ENCODE peak calls at places on chromosome 18, in ten cellular contexts. One of them, this sample, is unnamed.

GRCh38 chr18:59458575-59458974 is 99.5 kb upstream of the LMAN1 start:
- DNase-seq in prostate gland: no peak
- DNase-seq in adipocyte: no peak
- DNase-seq in iPS DF 6.9: no peak
- DNase-seq in cardiac muscle cell: peak; percentile 5
- DNase-seq in HCT116: no peak
- DNase-seq in IMR-90: no peak
- DNase-seq in vagina: no peak
- DNase-seq in heart right ventricle: no peak
- DNase-seq in stomach: no peak
- DNase-seq in this sample: no peak

GRCh38 chr18:53115876-53116585 is 776.0 kb downstream of the DCC start:
- DNase-seq in stomach: no peak
- DNase-seq in prostate gland: no peak
- DNase-seq in IMR-90: no peak
- DNase-seq in adipocyte: no peak
- DNase-seq in iPS DF 6.9: no peak
- DNase-seq in vagina: no peak
- DNase-seq in HCT116: no peak
- DNase-seq in cardiac muscle cell: no peak
- DNase-seq in heart right ventricle: no peak
- DNase-seq in this sample: no peak

GRCh38 chr18:53458944-53459580 is 765.4 kb downstream of the MBD2 start:
- DNase-seq in iPS DF 6.9: peak; percentile 20
- DNase-seq in HCT116: no peak
- DNase-seq in cardiac muscle cell: no peak
- DNase-seq in adipocyte: peak; percentile 31
- DNase-seq in IMR-90: no peak
- DNase-seq in heart right ventricle: peak; percentile 13
- DNase-seq in vagina: no peak
- DNase-seq in stomach: no peak
- DNase-seq in prostate gland: no peak
- DNase-seq in this sample: no peak

GRCh38 chr18:58785171-58785805 is 79.4 kb upstream of the ZNF532 start:
- DNase-seq in vagina: no peak
- DNase-seq in cardiac muscle cell: no peak
- DNase-seq in HCT116: peak; percentile 88
- DNase-seq in stomach: peak; percentile 43
- DNase-seq in IMR-90: peak; percentile 88
- DNase-seq in iPS DF 6.9: no peak
- DNase-seq in heart right ventricle: no peak
- DNase-seq in prostate gland: peak; percentile 92
- DNase-seq in adipocyte: peak; percentile 78
- DNase-seq in this sample: no peak

GRCh38 chr18:37419272-37419671 is 146.3 kb downstream of the CELF4 start:
- DNase-seq in adipocyte: no peak
- DNase-seq in IMR-90: peak; percentile 12
- DNase-seq in cardiac muscle cell: no peak
- DNase-seq in prostate gland: no peak
- DNase-seq in vagina: no peak
- DNase-seq in iPS DF 6.9: no peak
- DNase-seq in stomach: no peak
- DNase-seq in HCT116: no peak
- DNase-seq in heart right ventricle: no peak
- DNase-seq in this sample: no peak

GRCh38 chr18:58491113-58491696 is 137.7 kb downstream of the ALPK2 start:
- DNase-seq in cardiac muscle cell: no peak
- DNase-seq in IMR-90: no peak
- DNase-seq in adipocyte: no peak
- DNase-seq in heart right ventricle: no peak
- DNase-seq in prostate gland: no peak
- DNase-seq in HCT116: no peak
- DNase-seq in iPS DF 6.9: no peak
- DNase-seq in vagina: no peak
- DNase-seq in stomach: no peak
- DNase-seq in this sample: no peak

GRCh38 chr18:5498452-5498851 is 45.3 kb downstream of the EPB41L3 start:
- DNase-seq in HCT116: no peak
- DNase-seq in adipocyte: no peak
- DNase-seq in iPS DF 6.9: no peak
- DNase-seq in heart right ventricle: no peak
- DNase-seq in prostate gland: no peak
- DNase-seq in IMR-90: no peak
- DNase-seq in vagina: no peak
- DNase-seq in stomach: no peak
- DNase-seq in cardiac muscle cell: no peak
- DNase-seq in this sample: no peak

GRCh38 chr18:48663931-48664847 is 125.4 kb downstream of the CTIF start:
- DNase-seq in heart right ventricle: peak; percentile 76
- DNase-seq in stomach: peak; percentile 73
- DNase-seq in vagina: no peak
- DNase-seq in adipocyte: peak; percentile 81
- DNase-seq in IMR-90: peak; percentile 36
- DNase-seq in iPS DF 6.9: no peak
- DNase-seq in cardiac muscle cell: peak; percentile 68
- DNase-seq in prostate gland: peak; percentile 59
- DNase-seq in HCT116: no peak
- DNase-seq in this sample: peak; percentile 35

GRCh38 chr18:54828290-54828871 is at the start of gene RAB27B:
- DNase-seq in heart right ventricle: peak; percentile 46
- DNase-seq in iPS DF 6.9: peak; percentile 39
- DNase-seq in stomach: peak; percentile 88
- DNase-seq in IMR-90: peak; percentile 85
- DNase-seq in cardiac muscle cell: peak; percentile 86
- DNase-seq in adipocyte: peak; percentile 80
- DNase-seq in HCT116: peak; percentile 75
- DNase-seq in prostate gland: peak; percentile 91
- DNase-seq in vagina: peak; percentile 92
- DNase-seq in this sample: peak; percentile 60

GRCh38 chr18:62455222-62455621 is 67.6 kb upstream of the ZCCHC2 start:
- DNase-seq in stomach: no peak
- DNase-seq in IMR-90: no peak
- DNase-seq in cardiac muscle cell: no peak
- DNase-seq in prostate gland: no peak
- DNase-seq in vagina: no peak
- DNase-seq in HCT116: no peak
- DNase-seq in heart right ventricle: no peak
- DNase-seq in iPS DF 6.9: no peak
- DNase-seq in adipocyte: no peak
- DNase-seq in this sample: no peak

GRCh38 chr18:48002933-48003365 is 72.5 kb upstream of the SMAD2 start:
- DNase-seq in heart right ventricle: peak; percentile 50
- DNase-seq in IMR-90: peak; percentile 7
- DNase-seq in iPS DF 6.9: no peak
- DNase-seq in HCT116: peak; percentile 77
- DNase-seq in prostate gland: no peak
- DNase-seq in adipocyte: peak; percentile 53
- DNase-seq in vagina: no peak
- DNase-seq in stomach: peak; percentile 28
- DNase-seq in cardiac muscle cell: no peak
- DNase-seq in this sample: no peak

GRCh38 chr18:39946623-39947061 is 2008.4 kb upstream of the PIK3C3 start:
- DNase-seq in stomach: no peak
- DNase-seq in adipocyte: peak; percentile 34
- DNase-seq in heart right ventricle: no peak
- DNase-seq in cardiac muscle cell: no peak
- DNase-seq in iPS DF 6.9: no peak
- DNase-seq in HCT116: peak; percentile 51
- DNase-seq in prostate gland: peak; percentile 8
- DNase-seq in IMR-90: peak; percentile 76
- DNase-seq in vagina: no peak
- DNase-seq in this sample: no peak

GRCh38 chr18:66136039-66136438 is 385.2 kb downstream of the CDH7 start:
- DNase-seq in adipocyte: no peak
- DNase-seq in iPS DF 6.9: no peak
- DNase-seq in stomach: no peak
- DNase-seq in prostate gland: no peak
- DNase-seq in IMR-90: no peak
- DNase-seq in heart right ventricle: no peak
- DNase-seq in HCT116: no peak
- DNase-seq in vagina: no peak
- DNase-seq in cardiac muscle cell: peak; percentile 33
- DNase-seq in this sample: no peak

GRCh38 chr18:6281874-6282273 is 132.8 kb downstream of the L3MBTL4 start:
- DNase-seq in vagina: no peak
- DNase-seq in HCT116: no peak
- DNase-seq in IMR-90: no peak
- DNase-seq in heart right ventricle: no peak
- DNase-seq in adipocyte: no peak
- DNase-seq in stomach: no peak
- DNase-seq in iPS DF 6.9: no peak
- DNase-seq in prostate gland: no peak
- DNase-seq in cardiac muscle cell: no peak
- DNase-seq in this sample: no peak

DNA sequence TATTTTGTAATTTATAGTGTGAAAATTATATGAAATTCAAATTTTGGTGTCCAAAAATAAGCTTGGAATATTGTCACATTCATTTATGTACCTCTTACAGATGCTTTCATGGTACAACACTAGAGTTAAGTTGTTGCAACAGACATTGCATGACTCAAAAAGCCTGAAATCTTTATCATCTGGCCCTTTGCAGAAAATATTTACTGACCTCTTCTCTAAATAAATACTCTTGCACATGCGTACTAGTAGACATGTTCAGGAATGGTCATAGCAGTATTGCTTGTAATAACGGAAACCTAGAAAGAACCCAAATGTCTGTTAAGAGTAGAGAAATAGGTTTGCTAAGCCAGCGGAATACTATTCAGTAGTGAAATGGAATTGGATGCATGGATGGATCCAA is 60.4 kb downstream of the GALNT1 start:
- DNase-seq in vagina: no peak
- DNase-seq in cardiac muscle cell: no peak
- DNase-seq in HCT116: no peak
- DNase-seq in heart right ventricle: no peak
- DNase-seq in IMR-90: peak; percentile 72
- DNase-seq in iPS DF 6.9: no peak
- DNase-seq in prostate gland: no peak
- DNase-seq in stomach: no peak
- DNase-seq in adipocyte: peak; percentile 29
- DNase-seq in this sample: no peak
- H3K9me3 ChIP-seq in vagina: no peaks in the 10 kb centered on the region
- H3K9me3 ChIP-seq in cardiac muscle cell: no peaks in the 10 kb centered on the region
- H3K9me3 ChIP-seq in HCT116: no peaks in the 10 kb centered on the region
- H3K9me3 ChIP-seq in heart right ventricle: no peaks in the 10 kb centered on the region
- H3K9me3 ChIP-seq in IMR-90: peaks cover 4% of the 10 kb centered on the region
- H3K9me3 ChIP-seq in iPS DF 6.9: no peaks in the 10 kb centered on the region
- H3K9me3 ChIP-seq in prostate gland: no peaks in the 10 kb centered on the region
- H3K9me3 ChIP-seq in stomach: peaks cover 8% of the 10 kb centered on the region
- H3K9me3 ChIP-seq in adipocyte: no peaks in the 10 kb centered on the region
- H3K9me3 ChIP-seq in this sample: peaks cover 9% of the 10 kb centered on the region

DNA sequence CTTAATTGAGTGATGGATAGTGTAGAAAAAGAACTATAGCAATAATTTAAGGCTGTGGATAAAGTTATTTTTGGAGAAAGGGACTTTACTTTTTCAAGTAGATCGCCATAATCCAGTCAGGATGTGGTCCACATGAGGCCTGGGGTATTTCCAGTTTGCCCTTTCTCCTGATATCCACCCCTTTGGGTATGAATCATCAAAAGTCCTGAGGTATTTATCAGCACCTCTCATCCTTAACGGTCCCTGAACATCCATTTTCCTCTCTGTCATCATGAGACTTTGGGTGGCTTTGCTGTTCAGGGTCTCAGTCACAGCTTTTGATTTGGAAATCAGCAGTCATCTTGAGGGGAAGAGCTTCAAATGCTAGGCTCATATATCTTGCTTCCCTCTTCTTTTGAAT is 39.3 kb upstream of the ELAC1 start:
- DNase-seq in iPS DF 6.9: no peak
- DNase-seq in vagina: no peak
- DNase-seq in adipocyte: no peak
- DNase-seq in prostate gland: no peak
- DNase-seq in heart right ventricle: no peak
- DNase-seq in IMR-90: peak; percentile 37
- DNase-seq in cardiac muscle cell: no peak
- DNase-seq in stomach: no peak
- DNase-seq in HCT116: no peak
- DNase-seq in this sample: no peak
- H3K36me3 ChIP-seq in iPS DF 6.9: no peaks in the 10 kb centered on the region
- H3K36me3 ChIP-seq in vagina: no peaks in the 10 kb centered on the region
- H3K36me3 ChIP-seq in adipocyte: peaks cover 34% of the 10 kb centered on the region
- H3K36me3 ChIP-seq in prostate gland: peaks cover 11% of the 10 kb centered on the region
- H3K36me3 ChIP-seq in heart right ventricle: peaks cover 88% of the 10 kb centered on the region
- H3K36me3 ChIP-seq in IMR-90: peaks cover 2% of the 10 kb centered on the region
- H3K36me3 ChIP-seq in cardiac muscle cell: peaks cover 37% of the 10 kb centered on the region
- H3K36me3 ChIP-seq in stomach: peaks cover 16% of the 10 kb centered on the region
- H3K36me3 ChIP-seq in HCT116: peaks cover 3% of the 10 kb centered on the region
- H3K36me3 ChIP-seq in this sample: peaks cover 4% of the 10 kb centered on the region

GRCh38 chr18:50582500-50582899 is 22.6 kb downstream of the MAPK4 start:
- DNase-seq in prostate gland: no peak
- DNase-seq in adipocyte: no peak
- DNase-seq in stomach: no peak
- DNase-seq in IMR-90: no peak
- DNase-seq in iPS DF 6.9: no peak
- DNase-seq in heart right ventricle: peak; percentile 52
- DNase-seq in cardiac muscle cell: no peak
- DNase-seq in vagina: no peak
- DNase-seq in HCT116: no peak
- DNase-seq in this sample: no peak
- H3K9me3 ChIP-seq in prostate gland: no peaks in the 10 kb centered on the region
- H3K9me3 ChIP-seq in adipocyte: peaks cover 21% of the 10 kb centered on the region
- H3K9me3 ChIP-seq in stomach: peaks cover 9% of the 10 kb centered on the region
- H3K9me3 ChIP-seq in IMR-90: no peaks in the 10 kb centered on the region
- H3K9me3 ChIP-seq in iPS DF 6.9: no peaks in the 10 kb centered on the region
- H3K9me3 ChIP-seq in heart right ventricle: no peaks in the 10 kb centered on the region
- H3K9me3 ChIP-seq in cardiac muscle cell: no peaks in the 10 kb centered on the region
- H3K9me3 ChIP-seq in vagina: no peaks in the 10 kb centered on the region
- H3K9me3 ChIP-seq in HCT116: no peaks in the 10 kb centered on the region
- H3K9me3 ChIP-seq in this sample: no peaks in the 10 kb centered on the region

GRCh38 chr18:78421392-78421791 is 558.2 kb upstream of the SALL3 start:
- DNase-seq in iPS DF 6.9: no peak
- DNase-seq in stomach: no peak
- DNase-seq in HCT116: no peak
- DNase-seq in cardiac muscle cell: no peak
- DNase-seq in IMR-90: no peak
- DNase-seq in heart right ventricle: no peak
- DNase-seq in vagina: no peak
- DNase-seq in adipocyte: no peak
- DNase-seq in prostate gland: no peak
- DNase-seq in this sample: no peak

GRCh38 chr18:78418379-78418778 is 561.2 kb upstream of the SALL3 start:
- DNase-seq in vagina: no peak
- DNase-seq in HCT116: no peak
- DNase-seq in stomach: no peak
- DNase-seq in heart right ventricle: no peak
- DNase-seq in IMR-90: no peak
- DNase-seq in prostate gland: no peak
- DNase-seq in iPS DF 6.9: no peak
- DNase-seq in cardiac muscle cell: no peak
- DNase-seq in adipocyte: no peak
- DNase-seq in this sample: no peak

GRCh38 chr18:78414302-78414701 is 565.3 kb upstream of the SALL3 start:
- DNase-seq in vagina: no peak
- DNase-seq in adipocyte: no peak
- DNase-seq in heart right ventricle: no peak
- DNase-seq in prostate gland: no peak
- DNase-seq in iPS DF 6.9: no peak
- DNase-seq in stomach: no peak
- DNase-seq in IMR-90: no peak
- DNase-seq in cardiac muscle cell: no peak
- DNase-seq in HCT116: no peak
- DNase-seq in this sample: no peak

GRCh38 chr18:78420116-78420515 is 559.5 kb upstream of the SALL3 start:
- DNase-seq in prostate gland: no peak
- DNase-seq in heart right ventricle: no peak
- DNase-seq in iPS DF 6.9: no peak
- DNase-seq in IMR-90: no peak
- DNase-seq in vagina: no peak
- DNase-seq in adipocyte: no peak
- DNase-seq in HCT116: no peak
- DNase-seq in cardiac muscle cell: no peak
- DNase-seq in stomach: no peak
- DNase-seq in this sample: no peak

GRCh38 chr18:78416853-78417252 is 562.8 kb upstream of the SALL3 start:
- DNase-seq in iPS DF 6.9: no peak
- DNase-seq in stomach: no peak
- DNase-seq in cardiac muscle cell: no peak
- DNase-seq in prostate gland: no peak
- DNase-seq in adipocyte: no peak
- DNase-seq in vagina: no peak
- DNase-seq in heart right ventricle: no peak
- DNase-seq in HCT116: no peak
- DNase-seq in IMR-90: no peak
- DNase-seq in this sample: no peak
- H3K36me3 ChIP-seq in iPS DF 6.9: no peaks in the 10 kb centered on the region
- H3K36me3 ChIP-seq in stomach: no peaks in the 10 kb centered on the region
- H3K36me3 ChIP-seq in cardiac muscle cell: no peaks in the 10 kb centered on the region
- H3K36me3 ChIP-seq in prostate gland: no peaks in the 10 kb centered on the region
- H3K36me3 ChIP-seq in adipocyte: no peaks in the 10 kb centered on the region
- H3K36me3 ChIP-seq in vagina: no peaks in the 10 kb centered on the region
- H3K36me3 ChIP-seq in heart right ventricle: no peaks in the 10 kb centered on the region
- H3K36me3 ChIP-seq in HCT116: no peaks in the 10 kb centered on the region
- H3K36me3 ChIP-seq in IMR-90: no peaks in the 10 kb centered on the region
- H3K36me3 ChIP-seq in this sample: no peaks in the 10 kb centered on the region